ENCODE peak calls at places on chromosomes 12 and 14, in ten cellular contexts. One of them, this sample, is unnamed.

GRCh38 chr12:55736780-55737580 is 5.9 kb upstream of the GDF11 start:
- DNase-seq in ureter: no peak
- DNase-seq in amygdala: no peak
- DNase-seq in effector CD4-positive, alpha-beta T cell: no peak
- DNase-seq in foreskin keratinocyte: peak; percentile 69
- DNase-seq in stimulated activated CD4-positive, alpha-beta T cell treated with anti-CD3 and anti-CD28 coated beads, Interleukin-4, amount 100 ng/mL, for 1 hour: peak; percentile 59
- DNase-seq in activated CD8-positive, alpha-beta T cell treated with anti-CD3 and anti-CD28 coated beads for 36 hours: peak; percentile 83
- DNase-seq in CMK: no peak
- DNase-seq in activated naive CD4-positive, alpha-beta T cell treated with anti-CD3 and anti-CD28 coated beads, Interleukin-2, amount 10 ng/mL, durations not matched to agents 7 days and 5 days: peak; percentile 78
- DNase-seq in endothelial cell: peak; percentile 82
- DNase-seq in this sample: peak; percentile 70

GRCh38 chr14:93006484-93007128 is 83.7 kb downstream of the CHGA start:
- DNase-seq in ureter: no peak
- DNase-seq in amygdala: no peak
- DNase-seq in effector CD4-positive, alpha-beta T cell: no peak
- DNase-seq in foreskin keratinocyte: no peak
- DNase-seq in stimulated activated CD4-positive, alpha-beta T cell treated with anti-CD3 and anti-CD28 coated beads, Interleukin-4, amount 100 ng/mL, for 1 hour: no peak
- DNase-seq in activated CD8-positive, alpha-beta T cell treated with anti-CD3 and anti-CD28 coated beads for 36 hours: no peak
- DNase-seq in CMK: no peak
- DNase-seq in activated naive CD4-positive, alpha-beta T cell treated with anti-CD3 and anti-CD28 coated beads, Interleukin-2, amount 10 ng/mL, durations not matched to agents 7 days and 5 days: no peak
- DNase-seq in endothelial cell: no peak
- DNase-seq in this sample: no peak

GRCh38 chr12:57735198-57735855 is 3.2 kb downstream of the AGAP2 start:
- DNase-seq in ureter: no peak
- DNase-seq in amygdala: no peak
- DNase-seq in effector CD4-positive, alpha-beta T cell: no peak
- DNase-seq in foreskin keratinocyte: no peak
- DNase-seq in stimulated activated CD4-positive, alpha-beta T cell treated with anti-CD3 and anti-CD28 coated beads, Interleukin-4, amount 100 ng/mL, for 1 hour: no peak
- DNase-seq in activated CD8-positive, alpha-beta T cell treated with anti-CD3 and anti-CD28 coated beads for 36 hours: no peak
- DNase-seq in CMK: no peak
- DNase-seq in activated naive CD4-positive, alpha-beta T cell treated with anti-CD3 and anti-CD28 coated beads, Interleukin-2, amount 10 ng/mL, durations not matched to agents 7 days and 5 days: no peak
- DNase-seq in endothelial cell: no peak
- DNase-seq in this sample: no peak

GRCh38 chr12:67517181-67517887 is 131.2 kb upstream of the DYRK2 start:
- DNase-seq in ureter: peak; percentile 61
- DNase-seq in amygdala: no peak
- DNase-seq in effector CD4-positive, alpha-beta T cell: no peak
- DNase-seq in foreskin keratinocyte: peak; percentile 97
- DNase-seq in stimulated activated CD4-positive, alpha-beta T cell treated with anti-CD3 and anti-CD28 coated beads, Interleukin-4, amount 100 ng/mL, for 1 hour: no peak
- DNase-seq in activated CD8-positive, alpha-beta T cell treated with anti-CD3 and anti-CD28 coated beads for 36 hours: no peak
- DNase-seq in CMK: peak; percentile 3
- DNase-seq in activated naive CD4-positive, alpha-beta T cell treated with anti-CD3 and anti-CD28 coated beads, Interleukin-2, amount 10 ng/mL, durations not matched to agents 7 days and 5 days: no peak
- DNase-seq in endothelial cell: no peak
- DNase-seq in this sample: no peak

GRCh38 chr12:121240484-121241202 is 30.7 kb downstream of the P2RX4 start:
- DNase-seq in ureter: peak; percentile 86
- DNase-seq in amygdala: no peak
- DNase-seq in effector CD4-positive, alpha-beta T cell: peak; percentile 91
- DNase-seq in foreskin keratinocyte: no peak
- DNase-seq in stimulated activated CD4-positive, alpha-beta T cell treated with anti-CD3 and anti-CD28 coated beads, Interleukin-4, amount 100 ng/mL, for 1 hour: peak; percentile 82
- DNase-seq in activated CD8-positive, alpha-beta T cell treated with anti-CD3 and anti-CD28 coated beads for 36 hours: peak; percentile 88
- DNase-seq in CMK: no peak
- DNase-seq in activated naive CD4-positive, alpha-beta T cell treated with anti-CD3 and anti-CD28 coated beads, Interleukin-2, amount 10 ng/mL, durations not matched to agents 7 days and 5 days: peak; percentile 93
- DNase-seq in endothelial cell: no peak
- DNase-seq in this sample: no peak

GRCh38 chr12:65871865-65872645 is 47.8 kb downstream of the HMGA2 start:
- DNase-seq in ureter: no peak
- DNase-seq in amygdala: no peak
- DNase-seq in effector CD4-positive, alpha-beta T cell: no peak
- DNase-seq in foreskin keratinocyte: no peak
- DNase-seq in stimulated activated CD4-positive, alpha-beta T cell treated with anti-CD3 and anti-CD28 coated beads, Interleukin-4, amount 100 ng/mL, for 1 hour: no peak
- DNase-seq in activated CD8-positive, alpha-beta T cell treated with anti-CD3 and anti-CD28 coated beads for 36 hours: no peak
- DNase-seq in CMK: no peak
- DNase-seq in activated naive CD4-positive, alpha-beta T cell treated with anti-CD3 and anti-CD28 coated beads, Interleukin-2, amount 10 ng/mL, durations not matched to agents 7 days and 5 days: no peak
- DNase-seq in endothelial cell: no peak
- DNase-seq in this sample: no peak

GRCh38 chr14:90168425-90169105 is 87.8 kb upstream of the PSMC1 start:
- DNase-seq in ureter: no peak
- DNase-seq in amygdala: no peak
- DNase-seq in effector CD4-positive, alpha-beta T cell: no peak
- DNase-seq in foreskin keratinocyte: peak; percentile 81
- DNase-seq in stimulated activated CD4-positive, alpha-beta T cell treated with anti-CD3 and anti-CD28 coated beads, Interleukin-4, amount 100 ng/mL, for 1 hour: no peak
- DNase-seq in activated CD8-positive, alpha-beta T cell treated with anti-CD3 and anti-CD28 coated beads for 36 hours: no peak
- DNase-seq in CMK: no peak
- DNase-seq in activated naive CD4-positive, alpha-beta T cell treated with anti-CD3 and anti-CD28 coated beads, Interleukin-2, amount 10 ng/mL, durations not matched to agents 7 days and 5 days: no peak
- DNase-seq in endothelial cell: no peak
- DNase-seq in this sample: no peak

GRCh38 chr12:22653075-22653474 is 28.1 kb downstream of the ETNK1 start:
- DNase-seq in ureter: no peak
- DNase-seq in amygdala: no peak
- DNase-seq in effector CD4-positive, alpha-beta T cell: no peak
- DNase-seq in foreskin keratinocyte: no peak
- DNase-seq in stimulated activated CD4-positive, alpha-beta T cell treated with anti-CD3 and anti-CD28 coated beads, Interleukin-4, amount 100 ng/mL, for 1 hour: no peak
- DNase-seq in activated CD8-positive, alpha-beta T cell treated with anti-CD3 and anti-CD28 coated beads for 36 hours: no peak
- DNase-seq in CMK: no peak
- DNase-seq in activated naive CD4-positive, alpha-beta T cell treated with anti-CD3 and anti-CD28 coated beads, Interleukin-2, amount 10 ng/mL, durations not matched to agents 7 days and 5 days: no peak
- DNase-seq in endothelial cell: no peak
- DNase-seq in this sample: no peak

GRCh38 chr14:64724578-64724930 is 20.3 kb downstream of the PLEKHG3 start:
- DNase-seq in ureter: no peak
- DNase-seq in amygdala: no peak
- DNase-seq in effector CD4-positive, alpha-beta T cell: no peak
- DNase-seq in foreskin keratinocyte: no peak
- DNase-seq in stimulated activated CD4-positive, alpha-beta T cell treated with anti-CD3 and anti-CD28 coated beads, Interleukin-4, amount 100 ng/mL, for 1 hour: no peak
- DNase-seq in activated CD8-positive, alpha-beta T cell treated with anti-CD3 and anti-CD28 coated beads for 36 hours: no peak
- DNase-seq in CMK: no peak
- DNase-seq in activated naive CD4-positive, alpha-beta T cell treated with anti-CD3 and anti-CD28 coated beads, Interleukin-2, amount 10 ng/mL, durations not matched to agents 7 days and 5 days: no peak
- DNase-seq in endothelial cell: no peak
- DNase-seq in this sample: no peak

GRCh38 chr12:53623986-53624385 is 2.2 kb downstream of the ATF7 start:
- DNase-seq in ureter: no peak
- DNase-seq in amygdala: no peak
- DNase-seq in effector CD4-positive, alpha-beta T cell: no peak
- DNase-seq in foreskin keratinocyte: no peak
- DNase-seq in stimulated activated CD4-positive, alpha-beta T cell treated with anti-CD3 and anti-CD28 coated beads, Interleukin-4, amount 100 ng/mL, for 1 hour: no peak
- DNase-seq in activated CD8-positive, alpha-beta T cell treated with anti-CD3 and anti-CD28 coated beads for 36 hours: no peak
- DNase-seq in CMK: no peak
- DNase-seq in activated naive CD4-positive, alpha-beta T cell treated with anti-CD3 and anti-CD28 coated beads, Interleukin-2, amount 10 ng/mL, durations not matched to agents 7 days and 5 days: no peak
- DNase-seq in endothelial cell: no peak
- DNase-seq in this sample: no peak